ENCODE peak calls at places on chromosomes 16 and 17, in seven cellular contexts. H is H9, A is PC-9, P is body of pancreas, K is prostate gland, Z is left lung, J is OCI-LY7. R is an unnamed sample.
A peak's percentile ranks its signal among the peaks of the same experiment; 100 is the strongest.

GRCh38 chr17:39563476-39563875 is 44.2 kb downstream of the NEUROD2 start:
- DNase-seq in H (peak; percentile 79), A (no peak), P (no peak), K (no peak), Z (no peak), J (no peak), R (no peak)

GRCh38 chr17:17959520-17960361 is 12.5 kb downstream of the TOM1L2 start:
- DNase-seq in H (no peak), A (no peak), P (no peak), K (no peak), Z (no peak), J (no peak), R (no peak)

GRCh38 chr16:72834499-72834898 is 213.4 kb downstream of the ZFHX3 start:
- DNase-seq in H (no peak), A (no peak), P (no peak), K (no peak), Z (no peak), J (no peak), R (no peak)

GRCh38 chr16:19810817-19811731 is 73.6 kb downstream of the GPRC5B start:
- DNase-seq in H (no peak), A (peak; percentile 92), P (no peak), K (no peak), Z (no peak), J (no peak), R (no peak)

GRCh38 chr17:31068291-31068690 is 26.5 kb upstream of the NF1 start:
- DNase-seq in H (peak; percentile 82), A (no peak), P (no peak), K (no peak), Z (no peak), J (peak; percentile 71), R (peak; percentile 27)

GRCh38 chr16:69132424-69133252 is at the start of the genes CHTF8 and UTP4:
- DNase-seq in H (peak; percentile 85), A (peak; percentile 60), P (peak; percentile 83), K (peak; percentile 83), Z (peak; percentile 97), J (peak; percentile 90), R (peak; percentile 82)

GRCh38 chr16:84482001-84482891 is 22.2 kb downstream of the MEAK7 start:
- DNase-seq in H (no peak), A (no peak), P (no peak), K (no peak), Z (no peak), J (no peak), R (no peak)

GRCh38 chr17:45965741-45966140 is 33.3 kb upstream of the STH start:
- DNase-seq in H (no peak), A (no peak), P (no peak), K (no peak), Z (no peak), J (no peak), R (no peak)

GRCh38 chr17:67605259-67605912 is 112.3 kb upstream of the NOL11 start:
- DNase-seq in H (no peak), A (no peak), P (peak; percentile 60), K (no peak), Z (no peak), J (no peak), R (no peak)

GRCh38 chr16:86865866-86866675 is 287.7 kb downstream of the FOXL1 start:
- DNase-seq in H (no peak), A (no peak), P (no peak), K (no peak), Z (no peak), J (no peak), R (no peak)
- TF ChIP-seq CTCF in H (no peak), A (no peak), P (no peak), K (no peak), Z (no peak), J (no peak), R (no peak)

GRCh38 chr16:27828671-27829070 is 234.8 kb downstream of the GSG1L start:
- DNase-seq in H (no peak), A (no peak), P (no peak), K (no peak), Z (no peak), J (no peak), R (no peak)
- TF ChIP-seq CTCF in H (no peak), A (no peak), P (no peak), K (no peak), Z (no peak), J (no peak), R (no peak)

DNA sequence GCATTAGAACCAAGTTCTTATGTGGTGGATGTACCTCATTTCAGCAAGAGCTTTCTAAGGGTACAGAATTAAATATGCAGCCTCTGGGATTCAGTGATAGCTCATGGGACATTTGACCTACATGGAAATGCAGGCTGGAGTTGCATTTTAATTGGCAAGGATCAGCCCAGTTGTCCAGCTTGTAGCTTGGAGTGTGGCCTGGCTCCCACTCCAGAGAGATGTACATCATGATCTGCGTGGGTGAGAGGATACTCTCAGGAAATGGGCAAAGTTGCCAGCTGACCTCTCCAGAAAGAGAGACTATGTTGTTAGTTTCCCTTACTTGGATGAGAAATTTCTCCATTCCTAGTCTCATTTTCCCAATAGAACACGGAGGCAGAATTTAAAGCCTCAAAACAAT is 555.3 kb downstream of the MAF start:
- DNase-seq in H (no peak), A (no peak), P (no peak), K (no peak), Z (no peak), J (no peak), R (no peak)
- TF ChIP-seq CTCF in H (no peak), A (no peak), P (no peak), K (no peak), Z (no peak), J (no peak), R (no peak)

GRCh38 chr16:81582655-81583441 is 138.2 kb downstream of the CMIP start:
- DNase-seq in H (no peak), A (peak; percentile 9), P (peak; percentile 38), K (no peak), Z (no peak), J (no peak), R (no peak)
- TF ChIP-seq CTCF in H (peak; percentile 44), A (no peak), P (peak; percentile 17), K (no peak), Z (no peak), J (no peak), R (no peak)

GRCh38 chr17:48569676-48570324 is 8.3 kb downstream of the HOXB4 start:
- DNase-seq in H (no peak), A (no peak), P (no peak), K (no peak), Z (no peak), J (no peak), R (no peak)
- TF ChIP-seq CTCF in H (no peak), A (no peak), P (no peak), K (no peak), Z (no peak), J (no peak), R (no peak)

GRCh38 chr17:27872776-27873175 is 20.4 kb downstream of the LYRM9 start:
- DNase-seq in H (no peak), A (no peak), P (no peak), K (no peak), Z (no peak), J (no peak), R (no peak)

GRCh38 chr17:27871407-27871806 is 21.8 kb downstream of the LYRM9 start:
- DNase-seq in H (no peak), A (no peak), P (no peak), K (peak; percentile 34), Z (no peak), J (no peak), R (no peak)

GRCh38 chr17:27870345-27870744 is 22.8 kb downstream of the LYRM9 start:
- DNase-seq in H (no peak), A (no peak), P (no peak), K (no peak), Z (no peak), J (no peak), R (no peak)

GRCh38 chr17:27873211-27873610 is 20.0 kb downstream of the LYRM9 start:
- DNase-seq in H (no peak), A (no peak), P (no peak), K (no peak), Z (no peak), J (no peak), R (no peak)

DNA sequence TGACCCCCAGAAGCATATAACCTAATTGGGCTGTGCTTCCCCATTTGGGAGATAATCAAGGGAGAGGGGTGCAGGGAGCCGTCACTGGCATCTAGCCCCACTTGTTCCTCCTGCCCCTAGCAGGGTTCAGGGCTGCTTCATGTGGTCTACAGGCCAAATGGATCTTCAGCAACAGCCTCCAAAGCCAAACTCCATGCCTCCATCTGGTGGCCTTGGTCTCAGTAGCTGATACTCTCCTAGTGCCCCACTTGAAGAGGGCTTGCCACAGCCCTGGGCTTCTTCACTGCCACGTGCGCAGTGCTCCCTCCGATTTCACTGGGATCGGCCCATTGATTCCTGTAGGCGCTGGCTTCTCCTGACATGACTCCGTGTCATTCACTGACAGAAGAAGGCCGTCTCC is 24.6 kb downstream of the LYRM9 start:
- DNase-seq in H (no peak), A (no peak), P (no peak), K (no peak), Z (no peak), J (no peak), R (no peak)
- TF ChIP-seq CTCF in H (no peak), A (no peak), P (no peak), K (no peak), Z (no peak), J (no peak), R (no peak)

GRCh38 chr16:49493836-49494235 is 120.2 kb downstream of the C16orf78 start:
- DNase-seq in H (no peak), A (no peak), P (no peak), K (no peak), Z (no peak), J (no peak), R (no peak)

GRCh38 chr16:49492896-49493620 is 119.5 kb downstream of the C16orf78 start:
- DNase-seq in H (no peak), A (no peak), P (no peak), K (no peak), Z (no peak), J (no peak), R (no peak)

GRCh38 chr16:49491111-49491670 is 117.6 kb downstream of the C16orf78 start:
- DNase-seq in H (no peak), A (no peak), P (no peak), K (no peak), Z (no peak), J (no peak), R (no peak)

GRCh38 chr16:49491736-49492089 is 118.1 kb downstream of the C16orf78 start:
- DNase-seq in H (peak; percentile 91), A (no peak), P (peak; percentile 21), K (peak; percentile 59), Z (no peak), J (no peak), R (no peak)

DNA sequence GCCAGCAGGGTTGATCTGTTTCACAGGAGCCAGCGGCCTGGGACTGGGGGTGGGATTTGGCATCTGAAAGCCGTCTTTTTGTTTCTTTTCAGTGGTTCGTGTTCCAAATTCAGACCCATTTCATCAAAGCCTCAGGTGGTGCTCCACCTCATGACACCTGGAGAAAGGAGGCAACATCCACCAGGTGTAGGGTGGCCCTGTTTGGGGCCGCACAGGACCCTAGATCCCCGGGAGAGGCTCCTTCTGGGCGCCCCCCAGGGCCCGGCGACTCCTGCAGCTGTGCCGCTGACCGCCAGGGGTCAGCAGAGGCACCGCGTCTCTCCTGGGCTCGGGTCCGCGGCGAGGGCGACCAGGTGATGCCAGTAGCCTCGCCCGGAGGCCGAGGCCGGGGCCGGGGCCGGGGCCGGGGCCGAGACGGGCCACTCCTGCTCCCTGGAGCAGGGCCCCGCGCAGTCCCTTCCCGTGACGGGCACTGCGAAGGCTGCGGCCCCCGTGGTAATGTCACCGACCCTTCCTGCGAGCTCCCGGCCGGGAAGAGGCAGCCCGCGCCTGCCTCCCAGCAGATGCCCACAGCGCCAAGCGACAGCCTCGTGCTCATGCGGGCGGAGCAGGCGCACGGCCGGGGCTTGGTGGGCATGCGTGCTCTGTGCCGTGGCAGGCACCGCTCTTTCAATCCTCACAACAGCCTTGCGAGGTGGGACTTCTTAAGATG is 118.6 kb downstream of the C16orf78 start:
- DNase-seq in H (peak; percentile 80), A (no peak), P (peak; percentile 37), K (peak; percentile 27), Z (peak; percentile 84), J (peak; percentile 70), R (peak; percentile 29)
- TF ChIP-seq CTCF in H (peak; percentile 99), A (peak; percentile 76), P (peak; percentile 59), K (peak; percentile 79), Z (peak; percentile 96), J (peak; percentile 91), R (peak; percentile 81)